ENCODE peak calls at places on chromosome 19, in ten cellular contexts. One of them, this sample, is unnamed.

GRCh38 chr19:17834350-17835181 is 13.2 kb downstream of the JAK3 start:
- DNase-seq in iris pigment epithelial cell: peak
- DNase-seq in SK-N-MC: no peak
- DNase-seq in stimulated activated CD8-positive, alpha-beta memory T cell treated with anti-CD3 and anti-CD28 coated beads, Interleukin-7, amount 100 ng/mL, for 1 hour: no peak
- DNase-seq in NCI-H1092 treated with DMSO at 0.1 percent for 48 hours: no peak
- DNase-seq in brain microvascular endothelial cell: no peak
- DNase-seq in SJSA1: no peak
- DNase-seq in tibial artery: no peak
- DNase-seq in mesenchymal stem cell: no peak
- DNase-seq in anterior cingulate cortex: no peak
- DNase-seq in this sample: no peak

GRCh38 chr19:57241181-57241580 is 749 bp downstream of the ZNF805 start:
- DNase-seq in iris pigment epithelial cell: peak
- DNase-seq in SK-N-MC: no peak
- DNase-seq in stimulated activated CD8-positive, alpha-beta memory T cell treated with anti-CD3 and anti-CD28 coated beads, Interleukin-7, amount 100 ng/mL, for 1 hour: no peak
- DNase-seq in NCI-H1092 treated with DMSO at 0.1 percent for 48 hours: no peak
- DNase-seq in brain microvascular endothelial cell: peak
- DNase-seq in SJSA1: no peak
- DNase-seq in tibial artery: no peak
- DNase-seq in mesenchymal stem cell: peak
- DNase-seq in anterior cingulate cortex: no peak
- DNase-seq in this sample: peak

GRCh38 chr19:17001603-17002183 is 24.9 kb downstream of the CPAMD8 start:
- DNase-seq in iris pigment epithelial cell: no peak
- DNase-seq in SK-N-MC: no peak
- DNase-seq in stimulated activated CD8-positive, alpha-beta memory T cell treated with anti-CD3 and anti-CD28 coated beads, Interleukin-7, amount 100 ng/mL, for 1 hour: peak
- DNase-seq in NCI-H1092 treated with DMSO at 0.1 percent for 48 hours: no peak
- DNase-seq in brain microvascular endothelial cell: no peak
- DNase-seq in SJSA1: no peak
- DNase-seq in tibial artery: no peak
- DNase-seq in mesenchymal stem cell: no peak
- DNase-seq in anterior cingulate cortex: no peak
- DNase-seq in this sample: no peak

GRCh38 chr19:49639401-49640112 is 386 bp downstream of the RRAS start:
- DNase-seq in iris pigment epithelial cell: no peak
- DNase-seq in SK-N-MC: no peak
- DNase-seq in stimulated activated CD8-positive, alpha-beta memory T cell treated with anti-CD3 and anti-CD28 coated beads, Interleukin-7, amount 100 ng/mL, for 1 hour: no peak
- DNase-seq in NCI-H1092 treated with DMSO at 0.1 percent for 48 hours: no peak
- DNase-seq in brain microvascular endothelial cell: no peak
- DNase-seq in SJSA1: peak
- DNase-seq in tibial artery: peak
- DNase-seq in mesenchymal stem cell: peak
- DNase-seq in anterior cingulate cortex: no peak
- DNase-seq in this sample: no peak

GRCh38 chr19:43704002-43704705 is 11.7 kb upstream of the IRGC start:
- DNase-seq in iris pigment epithelial cell: no peak
- DNase-seq in SK-N-MC: no peak
- DNase-seq in stimulated activated CD8-positive, alpha-beta memory T cell treated with anti-CD3 and anti-CD28 coated beads, Interleukin-7, amount 100 ng/mL, for 1 hour: no peak
- DNase-seq in NCI-H1092 treated with DMSO at 0.1 percent for 48 hours: no peak
- DNase-seq in brain microvascular endothelial cell: no peak
- DNase-seq in SJSA1: no peak
- DNase-seq in tibial artery: no peak
- DNase-seq in mesenchymal stem cell: no peak
- DNase-seq in anterior cingulate cortex: no peak
- DNase-seq in this sample: no peak

GRCh38 chr19:5035105-5035761 is 66.3 kb downstream of the KDM4B start:
- DNase-seq in iris pigment epithelial cell: no peak
- DNase-seq in SK-N-MC: no peak
- DNase-seq in stimulated activated CD8-positive, alpha-beta memory T cell treated with anti-CD3 and anti-CD28 coated beads, Interleukin-7, amount 100 ng/mL, for 1 hour: no peak
- DNase-seq in NCI-H1092 treated with DMSO at 0.1 percent for 48 hours: no peak
- DNase-seq in brain microvascular endothelial cell: no peak
- DNase-seq in SJSA1: no peak
- DNase-seq in tibial artery: no peak
- DNase-seq in mesenchymal stem cell: no peak
- DNase-seq in anterior cingulate cortex: no peak
- DNase-seq in this sample: no peak

GRCh38 chr19:47417746-47418594 is 1.4 kb downstream of the MEIS3 start:
- DNase-seq in iris pigment epithelial cell: peak
- DNase-seq in SK-N-MC: no peak
- DNase-seq in stimulated activated CD8-positive, alpha-beta memory T cell treated with anti-CD3 and anti-CD28 coated beads, Interleukin-7, amount 100 ng/mL, for 1 hour: no peak
- DNase-seq in NCI-H1092 treated with DMSO at 0.1 percent for 48 hours: no peak
- DNase-seq in brain microvascular endothelial cell: no peak
- DNase-seq in SJSA1: no peak
- DNase-seq in tibial artery: no peak
- DNase-seq in mesenchymal stem cell: no peak
- DNase-seq in anterior cingulate cortex: no peak
- DNase-seq in this sample: no peak

GRCh38 chr19:3094638-3095374 is 644 bp downstream of the GNA11 start:
- DNase-seq in iris pigment epithelial cell: peak
- DNase-seq in SK-N-MC: no peak
- DNase-seq in stimulated activated CD8-positive, alpha-beta memory T cell treated with anti-CD3 and anti-CD28 coated beads, Interleukin-7, amount 100 ng/mL, for 1 hour: no peak
- DNase-seq in NCI-H1092 treated with DMSO at 0.1 percent for 48 hours: no peak
- DNase-seq in brain microvascular endothelial cell: no peak
- DNase-seq in SJSA1: peak
- DNase-seq in tibial artery: no peak
- DNase-seq in mesenchymal stem cell: peak
- DNase-seq in anterior cingulate cortex: no peak
- DNase-seq in this sample: no peak

This sample was measured in NCI-H2227 treated with DMSO at 0.1 percent for 48 hours.